ENCODE peak calls at places on chromosomes 7 and 10, in four cellular contexts. T is heart left ventricle, L is fibroblast of lung, K is mammary epithelial cell. M is an unnamed sample.

GRCh38 chr10:8416192-8416701 is 361.8 kb downstream of the GATA3 start:
- DNase-seq in T (no peak), K (no peak), L (peak; percentile 51), M (peak; percentile 14)

GRCh38 chr7:77887567-77887966 is 89.0 kb downstream of the PHTF2 start:
- DNase-seq in L (peak; percentile 90), K (peak; percentile 35), T (no peak), M (no peak)

GRCh38 chr10:104255244-104255981 is 721 bp downstream of the GSTO1 start:
- DNase-seq in T (no peak), L (peak; percentile 72), K (peak; percentile 78), M (peak; percentile 19)

GRCh38 chr10:53839437-53840039 is 961.5 kb downstream of the PCDH15 start:
- DNase-seq in K (peak; percentile 8), T (no peak), L (peak; percentile 13), M (peak; percentile 59)

GRCh38 chr7:94206295-94206694 is 188.4 kb upstream of the COL1A2 start:
- DNase-seq in L (no peak), K (no peak), T (no peak), M (no peak)

GRCh38 chr10:92969151-92969550 is 91.4 kb upstream of the CYP26C1 start:
- DNase-seq in L (peak; percentile 39), T (no peak), K (no peak), M (no peak)

GRCh38 chr10:132811891-132812481 is 26.0 kb upstream of the NKX6-2 start:
- DNase-seq in K (no peak), T (peak; percentile 58), L (no peak), M (no peak)

GRCh38 chr10:116536810-116537209 is 8.9 kb upstream of the PNLIP start:
- DNase-seq in K (peak; percentile 67), L (no peak), T (no peak), M (no peak)

GRCh38 chr7:76509931-76510877 is at the start of gene UPK3B:
- DNase-seq in K (peak; percentile 15), T (no peak), L (peak; percentile 27), M (no peak)

GRCh38 chr7:130069179-130069977 is 956 bp upstream of the KLHDC10 start:
- DNase-seq in L (no peak), K (no peak), T (no peak), M (no peak)

GRCh38 chr10:68224810-68225209 is 7.1 kb downstream of the ATOH7 start:
- DNase-seq in K (peak; percentile 69), L (peak; percentile 10), T (no peak), M (no peak)

GRCh38 chr7:148458263-148458662 is 132.3 kb upstream of the C7orf33 start:
- DNase-seq in K (no peak), T (no peak), L (no peak), M (no peak)

GRCh38 chr7:1883031-1883761 is 213.1 kb downstream of the ELFN1 start:
- DNase-seq in T (no peak), L (peak; percentile 86), K (peak; percentile 75), M (no peak)

GRCh38 chr7:33837356-33837851 is 67.9 kb upstream of the BMPER start:
- DNase-seq in T (no peak), L (no peak), K (no peak), M (no peak)

DNA sequence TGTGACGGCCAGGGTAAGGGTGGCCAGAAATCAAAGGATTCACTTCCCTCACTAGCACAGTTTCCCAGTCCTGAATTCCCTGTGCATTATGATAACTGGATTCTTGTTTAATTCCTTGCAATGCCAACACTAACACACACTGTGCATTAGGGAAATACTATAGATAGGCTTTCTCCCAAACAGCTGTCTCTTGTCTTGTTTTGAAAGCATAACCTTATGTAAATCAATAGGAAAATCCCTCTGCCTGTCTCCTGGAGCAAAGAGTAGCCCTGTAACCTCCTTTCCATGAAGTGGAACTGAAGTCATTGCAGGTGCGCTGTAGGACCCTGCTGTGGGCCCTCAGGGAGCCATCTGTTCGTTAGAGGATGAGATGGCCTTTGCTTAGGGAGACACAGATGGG is 82.8 kb upstream of the FAM171A1 start:
- DNase-seq in T (no peak), L (no peak), K (no peak), M (no peak)
- H3K27ac ChIP-seq in T (no peak overlapping the region), L (no peak overlapping the region), K (no peak overlapping the region), M (no peak overlapping the region)

GRCh38 chr10:24383681-24384106 is 174.8 kb downstream of the KIAA1217 start:
- DNase-seq in T (peak; percentile 90), L (peak; percentile 99), K (peak; percentile 98), M (peak; percentile 94)
- TF ChIP-seq CTCF in T (peak; percentile 74), L (no peak), K (peak; percentile 68), M (peak; percentile 70)

GRCh38 chr7:73909051-73909941 is 48.3 kb downstream of the TMEM270 start:
- DNase-seq in K (no peak), T (no peak), L (no peak), M (no peak)
- H3K27ac ChIP-seq in K (no peak overlapping the region), T (no peak overlapping the region), L (no peak overlapping the region), M (no peak overlapping the region)

GRCh38 chr7:95997632-95998031 is 225.3 kb downstream of the DYNC1I1 start:
- DNase-seq in T (no peak), K (no peak), L (no peak), M (no peak)

GRCh38 chr7:95996886-95997285 is 224.5 kb downstream of the DYNC1I1 start:
- DNase-seq in L (no peak), T (no peak), K (no peak), M (no peak)

GRCh38 chr7:95989301-95989700 is 216.9 kb downstream of the DYNC1I1 start:
- DNase-seq in K (no peak), T (no peak), L (no peak), M (no peak)

GRCh38 chr7:95996174-95996573 is 223.8 kb downstream of the DYNC1I1 start:
- DNase-seq in T (no peak), K (no peak), L (no peak), M (no peak)

GRCh38 chr7:95993420-95993819 is 221.1 kb downstream of the DYNC1I1 start:
- DNase-seq in T (no peak), L (no peak), K (no peak), M (no peak)
- TF ChIP-seq CTCF in T (no peak), L (no peak), K (no peak), M (no peak)

GRCh38 chr10:60281792-60282353 is 107.8 kb downstream of the ANK3 start:
- DNase-seq in T (no peak), K (no peak), L (no peak), M (no peak)
- H3K27ac ChIP-seq in T (peak overlapping the region; percentile 81), K (no peak overlapping the region), L (no peak overlapping the region), M (no peak overlapping the region)

GRCh38 chr10:5297996-5298395 is 66.8 kb upstream of the UCN3 start:
- DNase-seq in T (no peak), L (no peak), K (no peak), M (no peak)

GRCh38 chr10:5291501-5292195 is 73.1 kb upstream of the UCN3 start:
- DNase-seq in K (peak; percentile 96), T (peak; percentile 76), L (peak; percentile 68), M (peak; percentile 46)

GRCh38 chr10:5292196-5292735 is 72.5 kb upstream of the UCN3 start:
- DNase-seq in L (no peak), T (no peak), K (no peak), M (no peak)

GRCh38 chr10:5297466-5297865 is 67.3 kb upstream of the UCN3 start:
- DNase-seq in K (peak; percentile 30), L (no peak), T (no peak), M (peak; percentile 67)

DNA sequence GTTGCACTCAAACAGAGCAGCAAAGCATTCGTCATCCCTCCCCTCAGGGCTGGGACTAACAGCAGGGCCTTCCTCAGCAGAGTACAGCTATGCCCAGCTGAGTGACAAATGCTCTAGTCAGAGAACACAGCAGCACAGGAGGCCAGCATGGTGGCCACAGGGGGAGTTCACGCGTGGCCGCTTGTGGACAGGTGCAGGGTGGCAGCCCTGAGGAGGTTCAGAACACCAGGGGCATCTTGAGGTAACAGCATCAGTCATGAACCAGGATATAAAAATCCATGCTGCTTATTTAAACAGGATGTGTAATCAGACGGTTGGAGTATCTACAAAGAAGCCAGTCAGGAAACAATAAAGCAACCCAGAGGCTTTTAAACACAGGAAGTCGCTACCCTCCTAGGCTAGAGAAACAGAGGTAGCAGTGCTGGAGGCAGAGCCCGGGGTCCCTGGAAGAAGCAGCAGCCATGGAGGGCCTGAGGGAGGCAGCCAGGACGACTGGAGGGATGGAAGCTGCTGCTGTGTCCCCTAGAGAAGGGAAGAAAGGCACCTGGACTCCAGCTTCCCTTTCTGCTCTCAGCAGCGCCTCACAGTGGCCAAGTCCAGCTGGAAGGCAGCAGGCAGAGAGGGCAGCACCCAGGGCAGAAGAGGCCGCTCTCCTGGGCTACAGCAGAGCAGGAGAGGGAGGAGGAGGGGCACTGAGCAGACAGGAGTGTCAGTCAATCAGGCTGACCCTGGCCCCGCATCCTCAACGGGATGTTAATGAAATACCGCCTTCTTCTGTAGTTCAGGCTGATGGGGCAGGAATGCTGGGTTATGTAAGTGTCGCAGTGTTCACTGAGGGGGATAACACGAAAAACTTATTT is 70.8 kb upstream of the UCN3 start:
- DNase-seq in T (peak; percentile 84), L (peak; percentile 6), K (peak; percentile 32), M (no peak)
- TF ChIP-seq CTCF in T (peak; percentile 42), L (peak; percentile 24), K (peak; percentile 50), M (peak; percentile 22)

GRCh38 chr10:66519616-66520015 is 406.2 kb upstream of the LRRTM3 start:
- DNase-seq in L (no peak), T (no peak), K (no peak), M (no peak)
- H3K27ac ChIP-seq in L (no peak overlapping the region), T (no peak overlapping the region), K (no peak overlapping the region), M (no peak overlapping the region)

M was measured in MM.1S.